ENCODE peak calls at places on chromosomes 11 and 22, in four cellular contexts. U, K, N and P are unnamed samples.
A peak's percentile ranks its signal among the peaks of the same experiment; 100 is the strongest.

GRCh38 chr11:121881806-121882205 is 234.2 kb downstream of the BLID start:
- DNase-seq in N (no peak), K (no peak), U (no peak), P (no peak)

GRCh38 chr22:42365337-42365865 is 66.8 kb downstream of the NFAM1 start:
- DNase-seq in K (no peak), U (no peak), N (no peak), P (no peak)

GRCh38 chr11:3901249-3902025 is 46.0 kb downstream of the STIM1 start:
- DNase-seq in K (no peak), U (no peak), N (no peak), P (no peak)

GRCh38 chr11:68215087-68215445 is 2.0 kb upstream of the KMT5B start:
- DNase-seq in K (no peak), U (peak; percentile 51), N (peak; percentile 50), P (no peak)

GRCh38 chr11:114080219-114080618 is 20.7 kb downstream of the ZBTB16 start:
- DNase-seq in N (no peak), U (no peak), K (no peak), P (peak; percentile 52)

GRCh38 chr11:30511408-30511807 is 74.7 kb downstream of the MPPED2 start:
- DNase-seq in U (no peak), K (no peak), N (no peak), P (no peak)

GRCh38 chr11:7442588-7443215 is 42.6 kb upstream of the OLFML1 start:
- DNase-seq in K (peak; percentile 83), N (peak; percentile 79), U (peak; percentile 77), P (no peak)

GRCh38 chr22:36610056-36610455 is 81.1 kb upstream of the EIF3D start:
- DNase-seq in U (no peak), K (no peak), N (no peak), P (no peak)

GRCh38 chr22:27150530-27150909 is 493.1 kb downstream of the MIAT start:
- DNase-seq in N (no peak), U (no peak), K (no peak), P (no peak)